ENCODE peak calls at places on chromosomes 6 and 20, in ten cellular contexts. One of them, this sample, is unnamed.

GRCh38 chr20:11890331-11891080 is 27.2 kb upstream of the BTBD3 start:
- DNase-seq in coronary artery: peak; percentile 90
- DNase-seq in NCI-H2171 treated with DMSO at 0.1 percent for 48 hours: peak; percentile 94
- DNase-seq in foreskin melanocyte: peak; percentile 82
- DNase-seq in brain microvascular endothelial cell: peak; percentile 87
- DNase-seq in HS-5: peak; percentile 67
- DNase-seq in pancreas: peak; percentile 93
- DNase-seq in activated CD4-positive, alpha-beta T cell treated with anti-CD3 and anti-CD28 coated beads, Interleukin-2, amount 10 ng/mL, durations not matched to agents 24 days and 14 days: peak; percentile 91
- DNase-seq in NCI-H69: peak; percentile 99
- DNase-seq in M059J: peak; percentile 95
- DNase-seq in this sample: peak; percentile 79

GRCh38 chr20:60424267-60424904 is 466.2 kb downstream of the CDH26 start:
- DNase-seq in coronary artery: no peak
- DNase-seq in NCI-H2171 treated with DMSO at 0.1 percent for 48 hours: no peak
- DNase-seq in foreskin melanocyte: no peak
- DNase-seq in brain microvascular endothelial cell: no peak
- DNase-seq in HS-5: no peak
- DNase-seq in pancreas: no peak
- DNase-seq in activated CD4-positive, alpha-beta T cell treated with anti-CD3 and anti-CD28 coated beads, Interleukin-2, amount 10 ng/mL, durations not matched to agents 24 days and 14 days: peak; percentile 22
- DNase-seq in NCI-H69: no peak
- DNase-seq in M059J: no peak
- DNase-seq in this sample: no peak

GRCh38 chr20:62119591-62120364 is 2.5 kb upstream of the LSM14B start:
- DNase-seq in coronary artery: no peak
- DNase-seq in NCI-H2171 treated with DMSO at 0.1 percent for 48 hours: no peak
- DNase-seq in foreskin melanocyte: no peak
- DNase-seq in brain microvascular endothelial cell: no peak
- DNase-seq in HS-5: no peak
- DNase-seq in pancreas: peak; percentile 54
- DNase-seq in activated CD4-positive, alpha-beta T cell treated with anti-CD3 and anti-CD28 coated beads, Interleukin-2, amount 10 ng/mL, durations not matched to agents 24 days and 14 days: no peak
- DNase-seq in NCI-H69: no peak
- DNase-seq in M059J: no peak
- DNase-seq in this sample: no peak

GRCh38 chr6:168628732-168629245 is 187.8 kb downstream of the SMOC2 start:
- DNase-seq in coronary artery: no peak
- DNase-seq in NCI-H2171 treated with DMSO at 0.1 percent for 48 hours: no peak
- DNase-seq in foreskin melanocyte: no peak
- DNase-seq in brain microvascular endothelial cell: no peak
- DNase-seq in HS-5: no peak
- DNase-seq in pancreas: no peak
- DNase-seq in activated CD4-positive, alpha-beta T cell treated with anti-CD3 and anti-CD28 coated beads, Interleukin-2, amount 10 ng/mL, durations not matched to agents 24 days and 14 days: no peak
- DNase-seq in NCI-H69: no peak
- DNase-seq in M059J: no peak
- DNase-seq in this sample: no peak

GRCh38 chr6:15561447-15562199 is 101.2 kb downstream of the DTNBP1 start:
- DNase-seq in coronary artery: no peak
- DNase-seq in NCI-H2171 treated with DMSO at 0.1 percent for 48 hours: no peak
- DNase-seq in foreskin melanocyte: peak; percentile 51
- DNase-seq in brain microvascular endothelial cell: no peak
- DNase-seq in HS-5: no peak
- DNase-seq in pancreas: no peak
- DNase-seq in activated CD4-positive, alpha-beta T cell treated with anti-CD3 and anti-CD28 coated beads, Interleukin-2, amount 10 ng/mL, durations not matched to agents 24 days and 14 days: peak; percentile 21
- DNase-seq in NCI-H69: no peak
- DNase-seq in M059J: peak; percentile 15
- DNase-seq in this sample: no peak

GRCh38 chr6:81465859-81466258 is 286.6 kb downstream of the TENT5A start:
- DNase-seq in coronary artery: no peak
- DNase-seq in NCI-H2171 treated with DMSO at 0.1 percent for 48 hours: peak; percentile 14
- DNase-seq in foreskin melanocyte: peak; percentile 15
- DNase-seq in brain microvascular endothelial cell: peak; percentile 12
- DNase-seq in HS-5: no peak
- DNase-seq in pancreas: no peak
- DNase-seq in activated CD4-positive, alpha-beta T cell treated with anti-CD3 and anti-CD28 coated beads, Interleukin-2, amount 10 ng/mL, durations not matched to agents 24 days and 14 days: no peak
- DNase-seq in NCI-H69: peak; percentile 35
- DNase-seq in M059J: peak; percentile 44
- DNase-seq in this sample: no peak

GRCh38 chr6:7993399-7993798 is 70.8 kb downstream of the BLOC1S5 start:
- DNase-seq in coronary artery: no peak
- DNase-seq in NCI-H2171 treated with DMSO at 0.1 percent for 48 hours: no peak
- DNase-seq in foreskin melanocyte: no peak
- DNase-seq in brain microvascular endothelial cell: no peak
- DNase-seq in HS-5: no peak
- DNase-seq in pancreas: no peak
- DNase-seq in activated CD4-positive, alpha-beta T cell treated with anti-CD3 and anti-CD28 coated beads, Interleukin-2, amount 10 ng/mL, durations not matched to agents 24 days and 14 days: no peak
- DNase-seq in NCI-H69: no peak
- DNase-seq in M059J: no peak
- DNase-seq in this sample: no peak

GRCh38 chr20:15005300-15005986 is 668.0 kb upstream of the FLRT3 start:
- DNase-seq in coronary artery: no peak
- DNase-seq in NCI-H2171 treated with DMSO at 0.1 percent for 48 hours: no peak
- DNase-seq in foreskin melanocyte: no peak
- DNase-seq in brain microvascular endothelial cell: peak; percentile 36
- DNase-seq in HS-5: no peak
- DNase-seq in pancreas: no peak
- DNase-seq in activated CD4-positive, alpha-beta T cell treated with anti-CD3 and anti-CD28 coated beads, Interleukin-2, amount 10 ng/mL, durations not matched to agents 24 days and 14 days: no peak
- DNase-seq in NCI-H69: no peak
- DNase-seq in M059J: no peak
- DNase-seq in this sample: peak; percentile 44

GRCh38 chr6:111306104-111306888 is 176.7 kb downstream of the REV3L start:
- DNase-seq in coronary artery: no peak
- DNase-seq in NCI-H2171 treated with DMSO at 0.1 percent for 48 hours: no peak
- DNase-seq in foreskin melanocyte: no peak
- DNase-seq in brain microvascular endothelial cell: no peak
- DNase-seq in HS-5: no peak
- DNase-seq in pancreas: no peak
- DNase-seq in activated CD4-positive, alpha-beta T cell treated with anti-CD3 and anti-CD28 coated beads, Interleukin-2, amount 10 ng/mL, durations not matched to agents 24 days and 14 days: no peak
- DNase-seq in NCI-H69: no peak
- DNase-seq in M059J: no peak
- DNase-seq in this sample: peak; percentile 57

GRCh38 chr6:44742828-44743372 is 355.4 kb downstream of the CDC5L start:
- DNase-seq in coronary artery: no peak
- DNase-seq in NCI-H2171 treated with DMSO at 0.1 percent for 48 hours: no peak
- DNase-seq in foreskin melanocyte: no peak
- DNase-seq in brain microvascular endothelial cell: no peak
- DNase-seq in HS-5: no peak
- DNase-seq in pancreas: no peak
- DNase-seq in activated CD4-positive, alpha-beta T cell treated with anti-CD3 and anti-CD28 coated beads, Interleukin-2, amount 10 ng/mL, durations not matched to agents 24 days and 14 days: no peak
- DNase-seq in NCI-H69: no peak
- DNase-seq in M059J: no peak
- DNase-seq in this sample: no peak

GRCh38 chr6:56019973-56020372 is 144.6 kb upstream of the BMP5 start:
- DNase-seq in coronary artery: no peak
- DNase-seq in NCI-H2171 treated with DMSO at 0.1 percent for 48 hours: no peak
- DNase-seq in foreskin melanocyte: no peak
- DNase-seq in brain microvascular endothelial cell: no peak
- DNase-seq in HS-5: no peak
- DNase-seq in pancreas: no peak
- DNase-seq in activated CD4-positive, alpha-beta T cell treated with anti-CD3 and anti-CD28 coated beads, Interleukin-2, amount 10 ng/mL, durations not matched to agents 24 days and 14 days: no peak
- DNase-seq in NCI-H69: no peak
- DNase-seq in M059J: no peak
- DNase-seq in this sample: no peak

GRCh38 chr6:138336221-138336620 is 41.5 kb upstream of the SMIM28 start:
- DNase-seq in coronary artery: no peak
- DNase-seq in NCI-H2171 treated with DMSO at 0.1 percent for 48 hours: no peak
- DNase-seq in foreskin melanocyte: no peak
- DNase-seq in brain microvascular endothelial cell: no peak
- DNase-seq in HS-5: no peak
- DNase-seq in pancreas: no peak
- DNase-seq in activated CD4-positive, alpha-beta T cell treated with anti-CD3 and anti-CD28 coated beads, Interleukin-2, amount 10 ng/mL, durations not matched to agents 24 days and 14 days: no peak
- DNase-seq in NCI-H69: no peak
- DNase-seq in M059J: no peak
- DNase-seq in this sample: no peak

GRCh38 chr6:144012534-144012933 is 4.5 kb upstream of the PLAGL1 start:
- DNase-seq in coronary artery: no peak
- DNase-seq in NCI-H2171 treated with DMSO at 0.1 percent for 48 hours: no peak
- DNase-seq in foreskin melanocyte: no peak
- DNase-seq in brain microvascular endothelial cell: peak; percentile 16
- DNase-seq in HS-5: no peak
- DNase-seq in pancreas: no peak
- DNase-seq in activated CD4-positive, alpha-beta T cell treated with anti-CD3 and anti-CD28 coated beads, Interleukin-2, amount 10 ng/mL, durations not matched to agents 24 days and 14 days: no peak
- DNase-seq in NCI-H69: no peak
- DNase-seq in M059J: peak; percentile 59
- DNase-seq in this sample: no peak

GRCh38 chr20:51365670-51366069 is 176.8 kb downstream of the NFATC2 start:
- DNase-seq in coronary artery: no peak
- DNase-seq in NCI-H2171 treated with DMSO at 0.1 percent for 48 hours: no peak
- DNase-seq in foreskin melanocyte: no peak
- DNase-seq in brain microvascular endothelial cell: peak; percentile 91
- DNase-seq in HS-5: peak; percentile 100
- DNase-seq in pancreas: no peak
- DNase-seq in activated CD4-positive, alpha-beta T cell treated with anti-CD3 and anti-CD28 coated beads, Interleukin-2, amount 10 ng/mL, durations not matched to agents 24 days and 14 days: no peak
- DNase-seq in NCI-H69: no peak
- DNase-seq in M059J: peak; percentile 98
- DNase-seq in this sample: peak; percentile 15

GRCh38 chr6:4405609-4406212 is 270.3 kb upstream of the ECI2 start:
- DNase-seq in coronary artery: no peak
- DNase-seq in NCI-H2171 treated with DMSO at 0.1 percent for 48 hours: no peak
- DNase-seq in foreskin melanocyte: no peak
- DNase-seq in brain microvascular endothelial cell: no peak
- DNase-seq in HS-5: no peak
- DNase-seq in pancreas: no peak
- DNase-seq in activated CD4-positive, alpha-beta T cell treated with anti-CD3 and anti-CD28 coated beads, Interleukin-2, amount 10 ng/mL, durations not matched to agents 24 days and 14 days: no peak
- DNase-seq in NCI-H69: no peak
- DNase-seq in M059J: no peak
- DNase-seq in this sample: no peak

GRCh38 chr6:36718560-36718959 is 20.9 kb downstream of the RAB44 start:
- DNase-seq in coronary artery: no peak
- DNase-seq in NCI-H2171 treated with DMSO at 0.1 percent for 48 hours: no peak
- DNase-seq in foreskin melanocyte: no peak
- DNase-seq in brain microvascular endothelial cell: no peak
- DNase-seq in HS-5: no peak
- DNase-seq in pancreas: no peak
- DNase-seq in activated CD4-positive, alpha-beta T cell treated with anti-CD3 and anti-CD28 coated beads, Interleukin-2, amount 10 ng/mL, durations not matched to agents 24 days and 14 days: no peak
- DNase-seq in NCI-H69: no peak
- DNase-seq in M059J: no peak
- DNase-seq in this sample: no peak

GRCh38 chr20:4666001-4666470 is 55.7 kb upstream of the PRND start:
- DNase-seq in coronary artery: no peak
- DNase-seq in NCI-H2171 treated with DMSO at 0.1 percent for 48 hours: no peak
- DNase-seq in foreskin melanocyte: no peak
- DNase-seq in brain microvascular endothelial cell: peak; percentile 65
- DNase-seq in HS-5: peak; percentile 90
- DNase-seq in pancreas: no peak
- DNase-seq in activated CD4-positive, alpha-beta T cell treated with anti-CD3 and anti-CD28 coated beads, Interleukin-2, amount 10 ng/mL, durations not matched to agents 24 days and 14 days: peak; percentile 84
- DNase-seq in NCI-H69: no peak
- DNase-seq in M059J: peak; percentile 94
- DNase-seq in this sample: no peak

GRCh38 chr6:88144637-88145297 is 21.4 kb downstream of the CNR1 start:
- DNase-seq in coronary artery: no peak
- DNase-seq in NCI-H2171 treated with DMSO at 0.1 percent for 48 hours: no peak
- DNase-seq in foreskin melanocyte: no peak
- DNase-seq in brain microvascular endothelial cell: no peak
- DNase-seq in HS-5: no peak
- DNase-seq in pancreas: no peak
- DNase-seq in activated CD4-positive, alpha-beta T cell treated with anti-CD3 and anti-CD28 coated beads, Interleukin-2, amount 10 ng/mL, durations not matched to agents 24 days and 14 days: no peak
- DNase-seq in NCI-H69: no peak
- DNase-seq in M059J: no peak
- DNase-seq in this sample: no peak

GRCh38 chr6:36195471-36196048 is 984 bp upstream of the BRPF3 start:
- DNase-seq in coronary artery: no peak
- DNase-seq in NCI-H2171 treated with DMSO at 0.1 percent for 48 hours: peak; percentile 26
- DNase-seq in foreskin melanocyte: no peak
- DNase-seq in brain microvascular endothelial cell: no peak
- DNase-seq in HS-5: no peak
- DNase-seq in pancreas: no peak
- DNase-seq in activated CD4-positive, alpha-beta T cell treated with anti-CD3 and anti-CD28 coated beads, Interleukin-2, amount 10 ng/mL, durations not matched to agents 24 days and 14 days: no peak
- DNase-seq in NCI-H69: peak; percentile 39
- DNase-seq in M059J: no peak
- DNase-seq in this sample: peak; percentile 10

GRCh38 chr6:15401769-15402250 is 155.9 kb downstream of the JARID2 start:
- DNase-seq in coronary artery: no peak
- DNase-seq in NCI-H2171 treated with DMSO at 0.1 percent for 48 hours: no peak
- DNase-seq in foreskin melanocyte: peak; percentile 74
- DNase-seq in brain microvascular endothelial cell: no peak
- DNase-seq in HS-5: no peak
- DNase-seq in pancreas: no peak
- DNase-seq in activated CD4-positive, alpha-beta T cell treated with anti-CD3 and anti-CD28 coated beads, Interleukin-2, amount 10 ng/mL, durations not matched to agents 24 days and 14 days: no peak
- DNase-seq in NCI-H69: peak; percentile 30
- DNase-seq in M059J: no peak
- DNase-seq in this sample: no peak